ENCODE peak calls at places on chromosomes 1 and 21, in seven cellular contexts. F, L, D, S, X, C and M are unnamed samples.

GRCh38 chr1:200042437-200043329 is 15.2 kb downstream of the NR5A2 start:
- DNase-seq in L (no peak), F (peak), X (no peak), C (no peak), S (no peak), D (no peak), M (no peak)

GRCh38 chr1:198619375-198620140 is 19.3 kb upstream of the PTPRC start:
- DNase-seq in F (no peak), X (no peak), S (no peak), L (no peak), D (no peak), C (no peak), M (no peak)

GRCh38 chr1:56459260-56459659 is 120.1 kb downstream of the PLPP3 start:
- DNase-seq in X (no peak), F (no peak), C (no peak), D (no peak), S (no peak), L (no peak), M (no peak)

GRCh38 chr1:11746092-11746491 is 10.2 kb downstream of the AGTRAP start:
- DNase-seq in C (no peak), S (no peak), L (no peak), X (no peak), D (no peak), F (peak), M (no peak)

GRCh38 chr1:21254335-21254951 is 35.8 kb downstream of the ECE1 start:
- DNase-seq in F (no peak), D (peak), X (no peak), L (no peak), C (peak), S (peak), M (no peak)

GRCh38 chr1:96987186-96987703 is 265.7 kb downstream of the PTBP2 start:
- DNase-seq in S (no peak), C (no peak), D (no peak), L (no peak), F (no peak), X (no peak), M (no peak)

GRCh38 chr1:18934205-18935000 is 22.1 kb downstream of the IFFO2 start:
- DNase-seq in D (no peak), L (no peak), S (no peak), X (no peak), F (no peak), C (no peak), M (no peak)

GRCh38 chr21:45223236-45223992 is 64.3 kb downstream of the POFUT2 start:
- DNase-seq in F (no peak), L (no peak), C (no peak), D (no peak), X (no peak), S (no peak), M (no peak)

GRCh38 chr1:227998374-227999055 is 8.3 kb upstream of the WNT3A start:
- DNase-seq in F (no peak), L (no peak), C (no peak), X (no peak), D (no peak), S (no peak), M (no peak)